ENCODE peak calls at places on chromosomes 12 and 14, in five cellular contexts. C is COR-L47; X is mucosa of descending colon; V is AG09309; F is effector CD4-positive, alpha-beta T cell. K is an unnamed sample.

GRCh38 chr12:19402743-19403400 is 36.4 kb upstream of the AEBP2 start:
- DNase-seq in F (no peak), V (no peak), X (no peak), C (no peak), K (no peak)

GRCh38 chr12:122422769-122423257 is 344 bp upstream of the CLIP1 start:
- DNase-seq in V (no peak), F (peak), X (peak), C (no peak), K (peak)

GRCh38 chr14:58428011-58428807 is 690 bp downstream of the KIAA0586 start:
- DNase-seq in F (no peak), C (no peak), V (peak), X (no peak), K (no peak)

GRCh38 chr12:75635606-75636444 is 124.4 kb upstream of the KRR1 start:
- DNase-seq in F (no peak), X (no peak), V (peak), C (no peak), K (no peak)

GRCh38 chr12:122886851-122887816 is 8.8 kb downstream of the VPS37B start:
- DNase-seq in F (no peak), X (peak), C (no peak), V (no peak), K (no peak)

GRCh38 chr12:127263621-127264020 is 1003.3 kb upstream of the TMEM132C start:
- DNase-seq in F (no peak), X (no peak), C (no peak), V (no peak), K (no peak)

GRCh38 chr12:81450920-81451739 is 308.0 kb downstream of the PPFIA2 start:
- DNase-seq in F (no peak), C (peak), V (peak), X (no peak), K (no peak)

GRCh38 chr14:45426685-45427282 is 173.8 kb upstream of the MIS18BP1 start:
- DNase-seq in X (no peak), C (peak), V (peak), F (no peak), K (no peak)

K was measured in CD14-positive monocyte.